ENCODE peak calls at places on chromosomes 12 and 14, in ten cellular contexts. A is WERI-Rb-1; E is IMR-90; K is CD4-positive, alpha-beta T cell; U is astrocyte of the cerebellum; T is fibroblast of the aortic adventitia; M is H1; Q is AG04450; C is upper lobe of right lung; W is nephron progenitor cell. G is an unnamed sample.

GRCh38 chr12:53049582-53050318 is at the start of gene TNS2:
- DNase-seq in A (peak), E (peak), K (no peak), U (no peak), T (peak), M (no peak), Q (no peak), C (peak), W (peak), G (no peak)

GRCh38 chr12:128307791-128308190 is 40.8 kb downstream of the TMEM132C start:
- DNase-seq in A (no peak), E (no peak), K (no peak), U (no peak), T (no peak), M (no peak), Q (no peak), C (no peak), W (no peak), G (no peak)

GRCh38 chr14:52895000-52895399 is 55.9 kb downstream of the FERMT2 start:
- DNase-seq in A (no peak), E (peak), K (no peak), U (no peak), T (no peak), M (no peak), Q (no peak), C (no peak), W (no peak), G (no peak)

GRCh38 chr14:61537567-61538463 is 157.5 kb upstream of the HIF1A start:
- DNase-seq in A (peak), E (peak), K (no peak), U (peak), T (peak), M (peak), Q (no peak), C (no peak), W (no peak), G (no peak)

GRCh38 chr12:87302126-87302732 is 727.0 kb downstream of the C12orf50 start:
- DNase-seq in A (no peak), E (peak), K (no peak), U (no peak), T (peak), M (no peak), Q (no peak), C (no peak), W (no peak), G (no peak)

GRCh38 chr12:117968826-117969659 is at the start of gene KSR2:
- DNase-seq in A (peak), E (no peak), K (peak), U (no peak), T (peak), M (peak), Q (no peak), C (peak), W (peak), G (peak)

GRCh38 chr12:52027085-52027843 is 20.5 kb downstream of the TAMALIN start:
- DNase-seq in A (no peak), E (no peak), K (no peak), U (no peak), T (no peak), M (no peak), Q (no peak), C (no peak), W (peak), G (no peak)

GRCh38 chr14:69441948-69442347 is 42.6 kb upstream of the PLEKHD1 start:
- DNase-seq in A (no peak), E (no peak), K (no peak), U (no peak), T (peak), M (no peak), Q (no peak), C (no peak), W (no peak), G (no peak)

GRCh38 chr14:21101802-21102413 is 1.0 kb downstream of the TMEM253 start:
- DNase-seq in A (no peak), E (no peak), K (no peak), U (no peak), T (no peak), M (no peak), Q (no peak), C (no peak), W (no peak), G (no peak)

GRCh38 chr12:102034346-102034745 is 27.4 kb downstream of the WASHC3 start:
- DNase-seq in A (no peak), E (peak), K (no peak), U (peak), T (peak), M (no peak), Q (no peak), C (no peak), W (no peak), G (no peak)

GRCh38 chr14:32947081-32947480 is 8.4 kb downstream of the NPAS3 start:
- DNase-seq in A (no peak), E (no peak), K (no peak), U (no peak), T (no peak), M (no peak), Q (no peak), C (no peak), W (no peak), G (no peak)

GRCh38 chr12:68011882-68012207 is 22.6 kb downstream of the IFNG-AS1 start:
- DNase-seq in A (no peak), E (peak), K (no peak), U (no peak), T (no peak), M (no peak), Q (no peak), C (no peak), W (no peak), G (no peak)

GRCh38 chr12:74953697-74954096 is 255.9 kb downstream of the KCNC2 start:
- DNase-seq in A (no peak), E (no peak), K (no peak), U (no peak), T (no peak), M (no peak), Q (no peak), C (no peak), W (no peak), G (no peak)

GRCh38 chr12:122688291-122688690 is 14.9 kb downstream of the HCAR2 start:
- DNase-seq in A (no peak), E (no peak), K (no peak), U (no peak), T (no peak), M (no peak), Q (no peak), C (no peak), W (no peak), G (no peak)

GRCh38 chr12:181921-182320 is 32.0 kb downstream of the SLC6A12 start:
- DNase-seq in A (no peak), E (no peak), K (no peak), U (no peak), T (no peak), M (no peak), Q (no peak), C (no peak), W (no peak), G (no peak)

GRCh38 chr12:2284321-2284813 is 231.6 kb downstream of the CACNA1C start:
- DNase-seq in A (no peak), E (peak), K (no peak), U (peak), T (peak), M (no peak), Q (no peak), C (peak), W (no peak), G (no peak)

GRCh38 chr14:32826404-32827082 is 112.1 kb upstream of the NPAS3 start:
- DNase-seq in A (peak), E (no peak), K (no peak), U (no peak), T (peak), M (no peak), Q (no peak), C (no peak), W (no peak), G (no peak)

GRCh38 chr12:107504503-107504885 is 181.1 kb upstream of the PWP1 start:
- DNase-seq in A (no peak), E (no peak), K (no peak), U (no peak), T (no peak), M (no peak), Q (no peak), C (no peak), W (no peak), G (no peak)

GRCh38 chr14:90815567-90815816 is 738 bp downstream of the TTC7B start:
- DNase-seq in A (no peak), E (no peak), K (no peak), U (no peak), T (peak), M (no peak), Q (no peak), C (no peak), W (no peak), G (no peak)

GRCh38 chr12:30610718-30611117 is 85.0 kb downstream of the IPO8 start:
- DNase-seq in A (no peak), E (no peak), K (no peak), U (no peak), T (no peak), M (no peak), Q (no peak), C (no peak), W (no peak), G (no peak)

GRCh38 chr12:47762850-47763440 is 4.3 kb upstream of the RAPGEF3 start:
- DNase-seq in A (peak), E (no peak), K (no peak), U (no peak), T (no peak), M (no peak), Q (no peak), C (no peak), W (no peak), G (no peak)

GRCh38 chr12:17035372-17035771 is 429.4 kb upstream of the LMO3 start:
- DNase-seq in A (no peak), E (no peak), K (no peak), U (no peak), T (no peak), M (no peak), Q (no peak), C (no peak), W (no peak), G (no peak)

GRCh38 chr12:75322464-75322863 is 7.7 kb downstream of the CAPS2 start:
- DNase-seq in A (no peak), E (peak), K (no peak), U (no peak), T (peak), M (no peak), Q (peak), C (no peak), W (no peak), G (no peak)

GRCh38 chr14:75542585-75543091 is 20.4 kb downstream of the BATF start:
- DNase-seq in A (no peak), E (no peak), K (peak), U (no peak), T (peak), M (no peak), Q (no peak), C (peak), W (no peak), G (peak)

GRCh38 chr12:48021485-48022179 is 17.4 kb upstream of the COL2A1 start:
- DNase-seq in A (no peak), E (no peak), K (no peak), U (no peak), T (no peak), M (peak), Q (no peak), C (no peak), W (no peak), G (no peak)

GRCh38 chr12:80697270-80697887 is 10.1 kb upstream of the MYF6 start:
- DNase-seq in A (no peak), E (no peak), K (no peak), U (no peak), T (no peak), M (no peak), Q (no peak), C (no peak), W (no peak), G (no peak)

GRCh38 chr12:125070117-125070516 is 4.9 kb downstream of the AACS start:
- DNase-seq in A (peak), E (no peak), K (no peak), U (no peak), T (no peak), M (no peak), Q (no peak), C (no peak), W (no peak), G (no peak)
- TF ChIP-seq CTCF in A (peak), E (no peak), K (no peak), U (no peak), T (peak), M (peak), Q (no peak), C (no peak), W (no peak), G (no peak)

GRCh38 chr12:130936566-130936965 is 17.1 kb upstream of the ADGRD1 start:
- DNase-seq in A (no peak), E (no peak), K (no peak), U (no peak), T (no peak), M (no peak), Q (no peak), C (no peak), W (no peak), G (no peak)

GRCh38 chr12:130934753-130935152 is 19.0 kb upstream of the ADGRD1 start:
- DNase-seq in A (no peak), E (no peak), K (no peak), U (no peak), T (no peak), M (no peak), Q (no peak), C (no peak), W (no peak), G (no peak)

GRCh38 chr12:130933269-130933995 is 20.3 kb upstream of the ADGRD1 start:
- DNase-seq in A (no peak), E (no peak), K (no peak), U (no peak), T (no peak), M (no peak), Q (no peak), C (peak), W (no peak), G (no peak)

GRCh38 chr12:130938186-130938585 is 15.5 kb upstream of the ADGRD1 start:
- DNase-seq in A (no peak), E (no peak), K (no peak), U (no peak), T (no peak), M (no peak), Q (no peak), C (no peak), W (no peak), G (no peak)
- TF ChIP-seq CTCF in A (no peak), E (no peak), K (no peak), U (no peak), T (no peak), M (no peak), Q (no peak), C (no peak), W (no peak), G (no peak)

GRCh38 chr12:27711312-27711682 is 665 bp downstream of the MRPS35 start:
- DNase-seq in A (peak), E (no peak), K (no peak), U (no peak), T (no peak), M (no peak), Q (no peak), C (no peak), W (no peak), G (no peak)
- TF ChIP-seq CTCF in A (no peak), E (no peak), K (no peak), U (no peak), T (no peak), M (no peak), Q (no peak), C (no peak), W (no peak), G (no peak)

GRCh38 chr12:113826805-113827204 is 139.3 kb downstream of the RBM19 start:
- DNase-seq in A (no peak), E (no peak), K (no peak), U (no peak), T (no peak), M (no peak), Q (no peak), C (no peak), W (no peak), G (no peak)
- TF ChIP-seq CTCF in A (peak), E (no peak), K (no peak), U (peak), T (no peak), M (peak), Q (peak), C (no peak), W (no peak), G (no peak)

G was measured in activated B cell treated with CpG ODN at 0.5 μM for 24 hours.